ENCODE peak calls at places on chromosomes 7 and 10, in nine cellular contexts. One of them, this sample, is unnamed.

GRCh38 chr7:152664636-152665035 is 11.3 kb downstream of the XRCC2 start:
- DNase-seq in uterus: no peak
- DNase-seq in pancreas: no peak
- DNase-seq in mammary epithelial cell: peak; percentile 6
- DNase-seq in foreskin keratinocyte: peak; percentile 48
- DNase-seq in IMR-90: no peak
- DNase-seq in ascending aorta: no peak
- DNase-seq in CD4-positive, CD25-positive, alpha-beta regulatory T cell: no peak
- DNase-seq in tibial artery: no peak
- DNase-seq in this sample: no peak

GRCh38 chr7:69564454-69565417 is 33.5 kb upstream of the AUTS2 start:
- DNase-seq in mammary epithelial cell: no peak
- DNase-seq in tibial artery: no peak
- DNase-seq in pancreas: no peak
- DNase-seq in foreskin keratinocyte: no peak
- DNase-seq in ascending aorta: no peak
- DNase-seq in uterus: peak; percentile 19
- DNase-seq in IMR-90: no peak
- DNase-seq in CD4-positive, CD25-positive, alpha-beta regulatory T cell: no peak
- DNase-seq in this sample: no peak

GRCh38 chr10:71060636-71061426 is 151.5 kb upstream of the UNC5B start:
- DNase-seq in pancreas: no peak
- DNase-seq in foreskin keratinocyte: no peak
- DNase-seq in uterus: no peak
- DNase-seq in mammary epithelial cell: no peak
- DNase-seq in tibial artery: no peak
- DNase-seq in ascending aorta: no peak
- DNase-seq in IMR-90: no peak
- DNase-seq in CD4-positive, CD25-positive, alpha-beta regulatory T cell: no peak
- DNase-seq in this sample: no peak

GRCh38 chr10:36349445-36350063 is 707.5 kb upstream of the FZD8 start:
- DNase-seq in mammary epithelial cell: peak; percentile 92
- DNase-seq in uterus: no peak
- DNase-seq in ascending aorta: no peak
- DNase-seq in pancreas: no peak
- DNase-seq in tibial artery: no peak
- DNase-seq in CD4-positive, CD25-positive, alpha-beta regulatory T cell: no peak
- DNase-seq in foreskin keratinocyte: peak; percentile 94
- DNase-seq in IMR-90: peak; percentile 91
- DNase-seq in this sample: no peak

GRCh38 chr7:152336754-152337368 is 98.9 kb downstream of the KMT2C start:
- DNase-seq in CD4-positive, CD25-positive, alpha-beta regulatory T cell: no peak
- DNase-seq in tibial artery: no peak
- DNase-seq in IMR-90: peak; percentile 48
- DNase-seq in foreskin keratinocyte: no peak
- DNase-seq in mammary epithelial cell: peak; percentile 37
- DNase-seq in uterus: no peak
- DNase-seq in pancreas: no peak
- DNase-seq in ascending aorta: no peak
- DNase-seq in this sample: peak; percentile 37

GRCh38 chr10:97762816-97763215 is 9.0 kb downstream of the SFRP5 start:
- DNase-seq in foreskin keratinocyte: no peak
- DNase-seq in ascending aorta: no peak
- DNase-seq in IMR-90: no peak
- DNase-seq in uterus: no peak
- DNase-seq in mammary epithelial cell: no peak
- DNase-seq in CD4-positive, CD25-positive, alpha-beta regulatory T cell: no peak
- DNase-seq in pancreas: peak; percentile 58
- DNase-seq in tibial artery: no peak
- DNase-seq in this sample: no peak

GRCh38 chr10:21166557-21167287 is 269.6 kb upstream of the NEBL start:
- DNase-seq in uterus: no peak
- DNase-seq in CD4-positive, CD25-positive, alpha-beta regulatory T cell: no peak
- DNase-seq in ascending aorta: no peak
- DNase-seq in tibial artery: no peak
- DNase-seq in IMR-90: no peak
- DNase-seq in mammary epithelial cell: no peak
- DNase-seq in foreskin keratinocyte: no peak
- DNase-seq in pancreas: peak; percentile 62
- DNase-seq in this sample: no peak

GRCh38 chr10:14126697-14127440 is 203.9 kb downstream of the FRMD4A start:
- DNase-seq in mammary epithelial cell: peak; percentile 64
- DNase-seq in CD4-positive, CD25-positive, alpha-beta regulatory T cell: no peak
- DNase-seq in IMR-90: peak; percentile 67
- DNase-seq in uterus: no peak
- DNase-seq in pancreas: no peak
- DNase-seq in ascending aorta: no peak
- DNase-seq in foreskin keratinocyte: peak; percentile 45
- DNase-seq in tibial artery: no peak
- DNase-seq in this sample: no peak

GRCh38 chr7:119197872-119198527 is 973.5 kb downstream of the ANKRD7 start:
- DNase-seq in IMR-90: peak; percentile 31
- DNase-seq in uterus: no peak
- DNase-seq in foreskin keratinocyte: peak; percentile 33
- DNase-seq in tibial artery: no peak
- DNase-seq in ascending aorta: no peak
- DNase-seq in pancreas: no peak
- DNase-seq in CD4-positive, CD25-positive, alpha-beta regulatory T cell: no peak
- DNase-seq in mammary epithelial cell: peak; percentile 50
- DNase-seq in this sample: no peak

GRCh38 chr7:74483402-74484336 is 30.0 kb downstream of the GTF2IRD1 start:
- DNase-seq in foreskin keratinocyte: no peak
- DNase-seq in IMR-90: peak; percentile 67
- DNase-seq in CD4-positive, CD25-positive, alpha-beta regulatory T cell: no peak
- DNase-seq in ascending aorta: no peak
- DNase-seq in pancreas: no peak
- DNase-seq in tibial artery: peak; percentile 74
- DNase-seq in uterus: no peak
- DNase-seq in mammary epithelial cell: peak; percentile 39
- DNase-seq in this sample: no peak

GRCh38 chr7:131233193-131233592 is 94.5 kb upstream of the MKLN1 start:
- DNase-seq in IMR-90: no peak
- DNase-seq in tibial artery: peak; percentile 5
- DNase-seq in foreskin keratinocyte: no peak
- DNase-seq in uterus: no peak
- DNase-seq in pancreas: no peak
- DNase-seq in mammary epithelial cell: no peak
- DNase-seq in ascending aorta: peak; percentile 41
- DNase-seq in CD4-positive, CD25-positive, alpha-beta regulatory T cell: no peak
- DNase-seq in this sample: no peak
- H3K4me1 ChIP-seq in IMR-90: peaks cover 11% of the 10 kb centered on the region
- H3K4me1 ChIP-seq in tibial artery: no peaks in the 10 kb centered on the region
- H3K4me1 ChIP-seq in foreskin keratinocyte: peaks cover 9% of the 10 kb centered on the region
- H3K4me1 ChIP-seq in uterus: no peaks in the 10 kb centered on the region
- H3K4me1 ChIP-seq in pancreas: no peaks in the 10 kb centered on the region
- H3K4me1 ChIP-seq in mammary epithelial cell: peaks cover 15% of the 10 kb centered on the region
- H3K4me1 ChIP-seq in ascending aorta: no peaks in the 10 kb centered on the region
- H3K4me1 ChIP-seq in CD4-positive, CD25-positive, alpha-beta regulatory T cell: peaks cover 14% of the 10 kb centered on the region
- H3K4me1 ChIP-seq in this sample: peaks cover 31% of the 10 kb centered on the region

DNA sequence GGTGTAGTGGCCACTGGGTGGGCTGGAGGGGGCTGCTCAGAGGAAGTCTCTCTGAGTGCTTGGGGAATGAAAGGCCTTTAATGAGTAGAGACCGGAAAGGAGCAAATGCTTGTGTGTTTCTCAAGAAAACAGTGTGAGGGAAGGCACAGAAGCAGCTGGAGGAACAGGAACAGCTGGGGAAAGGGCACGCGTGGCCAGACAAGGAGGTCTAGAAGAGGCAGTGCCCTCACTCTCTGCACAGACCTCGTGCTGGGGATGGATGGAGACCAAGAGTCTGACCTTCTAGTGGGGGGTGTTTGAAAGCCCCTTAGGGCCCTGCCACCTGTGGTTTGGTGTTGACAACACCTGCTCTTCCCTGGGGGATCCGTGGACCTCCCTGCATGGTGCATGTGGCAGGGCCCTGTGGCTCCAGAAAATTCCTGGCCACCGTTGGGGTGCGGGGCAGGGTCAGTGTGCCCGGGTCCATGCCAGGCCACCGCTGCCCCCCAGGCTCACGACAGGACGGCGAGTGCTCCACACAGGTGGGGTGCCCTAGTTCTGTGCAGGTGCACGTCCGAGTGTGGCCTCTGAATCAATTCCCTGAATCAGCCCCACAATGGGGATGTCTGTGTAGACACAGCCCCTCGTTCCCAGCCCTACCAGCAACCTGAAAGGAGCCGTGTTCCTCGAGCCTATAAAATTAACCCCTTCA is 25.9 kb upstream of the FAM20C start:
- DNase-seq in pancreas: peak; percentile 48
- DNase-seq in ascending aorta: no peak
- DNase-seq in foreskin keratinocyte: no peak
- DNase-seq in mammary epithelial cell: no peak
- DNase-seq in IMR-90: no peak
- DNase-seq in uterus: no peak
- DNase-seq in tibial artery: no peak
- DNase-seq in CD4-positive, CD25-positive, alpha-beta regulatory T cell: no peak
- DNase-seq in this sample: no peak
- H3K27me3 ChIP-seq in pancreas: no peaks in the 10 kb centered on the region
- H3K27me3 ChIP-seq in ascending aorta: no peaks in the 10 kb centered on the region
- H3K27me3 ChIP-seq in foreskin keratinocyte: peaks cover 20% of the 10 kb centered on the region
- H3K27me3 ChIP-seq in mammary epithelial cell: peaks cover 22% of the 10 kb centered on the region
- H3K27me3 ChIP-seq in IMR-90: peaks cover 33% of the 10 kb centered on the region
- H3K27me3 ChIP-seq in uterus: no peaks in the 10 kb centered on the region
- H3K27me3 ChIP-seq in tibial artery: peaks cover 62% of the 10 kb centered on the region
- H3K27me3 ChIP-seq in CD4-positive, CD25-positive, alpha-beta regulatory T cell: no peaks in the 10 kb centered on the region
- H3K27me3 ChIP-seq in this sample: no peaks in the 10 kb centered on the region

GRCh38 chr10:60894816-60895215 is 49.2 kb downstream of the RHOBTB1 start:
- DNase-seq in IMR-90: no peak
- DNase-seq in pancreas: no peak
- DNase-seq in ascending aorta: no peak
- DNase-seq in CD4-positive, CD25-positive, alpha-beta regulatory T cell: no peak
- DNase-seq in uterus: no peak
- DNase-seq in foreskin keratinocyte: peak; percentile 79
- DNase-seq in tibial artery: no peak
- DNase-seq in mammary epithelial cell: peak; percentile 80
- DNase-seq in this sample: no peak
- H3K4me1 ChIP-seq in IMR-90: peaks cover 3% of the 10 kb centered on the region
- H3K4me1 ChIP-seq in pancreas: peaks cover 15% of the 10 kb centered on the region
- H3K4me1 ChIP-seq in ascending aorta: no peaks in the 10 kb centered on the region
- H3K4me1 ChIP-seq in CD4-positive, CD25-positive, alpha-beta regulatory T cell: no peaks in the 10 kb centered on the region
- H3K4me1 ChIP-seq in uterus: peaks cover 4% of the 10 kb centered on the region
- H3K4me1 ChIP-seq in foreskin keratinocyte: peaks cover 4% of the 10 kb centered on the region
- H3K4me1 ChIP-seq in tibial artery: no peaks in the 10 kb centered on the region
- H3K4me1 ChIP-seq in mammary epithelial cell: no peaks in the 10 kb centered on the region
- H3K4me1 ChIP-seq in this sample: no peaks in the 10 kb centered on the region

GRCh38 chr10:127827354-127828140 is 65.2 kb downstream of the CLRN3 start:
- DNase-seq in foreskin keratinocyte: no peak
- DNase-seq in ascending aorta: no peak
- DNase-seq in uterus: no peak
- DNase-seq in IMR-90: no peak
- DNase-seq in CD4-positive, CD25-positive, alpha-beta regulatory T cell: no peak
- DNase-seq in mammary epithelial cell: no peak
- DNase-seq in pancreas: no peak
- DNase-seq in tibial artery: no peak
- DNase-seq in this sample: no peak

GRCh38 chr10:127833804-127834203 is 58.9 kb downstream of the CLRN3 start:
- DNase-seq in foreskin keratinocyte: no peak
- DNase-seq in mammary epithelial cell: no peak
- DNase-seq in CD4-positive, CD25-positive, alpha-beta regulatory T cell: no peak
- DNase-seq in IMR-90: no peak
- DNase-seq in pancreas: no peak
- DNase-seq in uterus: no peak
- DNase-seq in tibial artery: no peak
- DNase-seq in ascending aorta: no peak
- DNase-seq in this sample: no peak

GRCh38 chr10:127834791-127835190 is 58.0 kb downstream of the CLRN3 start:
- DNase-seq in CD4-positive, CD25-positive, alpha-beta regulatory T cell: no peak
- DNase-seq in tibial artery: no peak
- DNase-seq in ascending aorta: no peak
- DNase-seq in mammary epithelial cell: no peak
- DNase-seq in uterus: no peak
- DNase-seq in foreskin keratinocyte: no peak
- DNase-seq in IMR-90: no peak
- DNase-seq in pancreas: no peak
- DNase-seq in this sample: no peak

GRCh38 chr10:127834221-127834620 is 58.5 kb downstream of the CLRN3 start:
- DNase-seq in tibial artery: no peak
- DNase-seq in IMR-90: no peak
- DNase-seq in mammary epithelial cell: no peak
- DNase-seq in foreskin keratinocyte: no peak
- DNase-seq in ascending aorta: no peak
- DNase-seq in uterus: no peak
- DNase-seq in pancreas: no peak
- DNase-seq in CD4-positive, CD25-positive, alpha-beta regulatory T cell: no peak
- DNase-seq in this sample: no peak

GRCh38 chr10:127832456-127832855 is 60.3 kb downstream of the CLRN3 start:
- DNase-seq in uterus: no peak
- DNase-seq in pancreas: no peak
- DNase-seq in CD4-positive, CD25-positive, alpha-beta regulatory T cell: no peak
- DNase-seq in foreskin keratinocyte: no peak
- DNase-seq in mammary epithelial cell: peak; percentile 7
- DNase-seq in ascending aorta: no peak
- DNase-seq in IMR-90: no peak
- DNase-seq in tibial artery: no peak
- DNase-seq in this sample: no peak
- H3K27me3 ChIP-seq in uterus: no peaks in the 10 kb centered on the region
- H3K27me3 ChIP-seq in pancreas: no peaks in the 10 kb centered on the region
- H3K27me3 ChIP-seq in CD4-positive, CD25-positive, alpha-beta regulatory T cell: no peaks in the 10 kb centered on the region
- H3K27me3 ChIP-seq in foreskin keratinocyte: peaks cover 2% of the 10 kb centered on the region
- H3K27me3 ChIP-seq in mammary epithelial cell: no peaks in the 10 kb centered on the region
- H3K27me3 ChIP-seq in ascending aorta: no peaks in the 10 kb centered on the region
- H3K27me3 ChIP-seq in IMR-90: no peaks in the 10 kb centered on the region
- H3K27me3 ChIP-seq in tibial artery: peaks cover 11% of the 10 kb centered on the region
- H3K27me3 ChIP-seq in this sample: no peaks in the 10 kb centered on the region

GRCh38 chr7:139776486-139777303 is 1.1 kb downstream of the HIPK2 start:
- DNase-seq in CD4-positive, CD25-positive, alpha-beta regulatory T cell: peak; percentile 5
- DNase-seq in tibial artery: no peak
- DNase-seq in uterus: peak; percentile 20
- DNase-seq in IMR-90: peak; percentile 54
- DNase-seq in ascending aorta: no peak
- DNase-seq in foreskin keratinocyte: no peak
- DNase-seq in pancreas: peak; percentile 65
- DNase-seq in mammary epithelial cell: no peak
- DNase-seq in this sample: peak; percentile 49
- H3K4me1 ChIP-seq in CD4-positive, CD25-positive, alpha-beta regulatory T cell: peaks cover 17% of the 10 kb centered on the region
- H3K4me1 ChIP-seq in tibial artery: no peaks in the 10 kb centered on the region
- H3K4me1 ChIP-seq in uterus: no peaks in the 10 kb centered on the region
- H3K4me1 ChIP-seq in IMR-90: peaks cover 23% of the 10 kb centered on the region
- H3K4me1 ChIP-seq in ascending aorta: no peaks in the 10 kb centered on the region
- H3K4me1 ChIP-seq in foreskin keratinocyte: peaks cover 22% of the 10 kb centered on the region
- H3K4me1 ChIP-seq in pancreas: peaks cover 21% of the 10 kb centered on the region
- H3K4me1 ChIP-seq in mammary epithelial cell: peaks cover 44% of the 10 kb centered on the region
- H3K4me1 ChIP-seq in this sample: peaks cover 43% of the 10 kb centered on the region